ENCODE peak calls at places on chromosomes 11 and 22, in four cellular contexts. X is NCI-H524 treated with DMSO at 0.1 percent for 48 hours; P is activated T-helper 9 cell treated with anti-CD3 and anti-CD28 coated beads, Interleukin-2, amount 50 U/mL, for 16 hours; Z is skeletal muscle cell. A is an unnamed sample.

GRCh38 chr11:28259177-28259843 is 151.1 kb downstream of the METTL15 start:
- DNase-seq in X (no peak), P (no peak), Z (no peak), A (no peak)

GRCh38 chr22:42462016-42462415 is 29.8 kb upstream of the NFAM1 start:
- DNase-seq in X (no peak), P (no peak), Z (no peak), A (no peak)

GRCh38 chr11:61778920-61779650 is 13.3 kb downstream of the TMEM258 start:
- DNase-seq in X (no peak), P (no peak), Z (no peak), A (peak; percentile 60)

GRCh38 chr11:112523477-112523876 is 262.8 kb upstream of the PLET1 start:
- DNase-seq in X (no peak), P (no peak), Z (no peak), A (no peak)

GRCh38 chr11:70630816-70631623 is 232.7 kb downstream of the CTTN start:
- DNase-seq in X (no peak), P (no peak), Z (no peak), A (no peak)

GRCh38 chr11:93743316-93743715 is 1.8 kb downstream of the C11orf54 start:
- DNase-seq in X (no peak), P (no peak), Z (no peak), A (no peak)

GRCh38 chr22:22507743-22508273 is 734 bp downstream of the ZNF280B start:
- DNase-seq in X (no peak), P (no peak), Z (no peak), A (no peak)

GRCh38 chr11:26044389-26044788 is 287.5 kb upstream of the ANO3 start:
- DNase-seq in X (no peak), P (no peak), Z (no peak), A (no peak)

GRCh38 chr11:64971421-64972233 is at the start of gene MAJIN:
- DNase-seq in X (no peak), P (peak; percentile 84), Z (peak; percentile 9), A (peak; percentile 92)

GRCh38 chr22:38973289-38974169 is 8.6 kb upstream of the APOBEC3B start:
- DNase-seq in X (no peak), P (peak; percentile 37), Z (no peak), A (no peak)

GRCh38 chr11:77113382-77114088 is 10.9 kb downstream of the OMP start:
- DNase-seq in X (no peak), P (no peak), Z (no peak), A (no peak)

GRCh38 chr11:130216591-130217132 is 57.1 kb downstream of the ST14 start:
- DNase-seq in X (no peak), P (no peak), Z (no peak), A (no peak)

GRCh38 chr11:23078289-23078971 is 218.2 kb upstream of the CCDC179 start:
- DNase-seq in X (no peak), P (no peak), Z (peak; percentile 37), A (no peak)

GRCh38 chr22:20514658-20515406 is 7.4 kb downstream of the MED15 start:
- DNase-seq in X (no peak), P (no peak), Z (peak; percentile 51), A (no peak)

GRCh38 chr11:106216281-106216680 is 138.8 kb downstream of the AASDHPPT start:
- DNase-seq in X (no peak), P (no peak), Z (no peak), A (no peak)

GRCh38 chr11:32430586-32431357 is 4.6 kb downstream of the WT1 start:
- DNase-seq in X (no peak), P (no peak), Z (no peak), A (no peak)

GRCh38 chr11:14054708-14055107 is 92.2 kb downstream of the SPON1 start:
- DNase-seq in X (no peak), P (no peak), Z (peak; percentile 21), A (peak; percentile 75)

GRCh38 chr11:113167599-113167998 is 146.8 kb upstream of the TTC12 start:
- DNase-seq in X (no peak), P (no peak), Z (no peak), A (no peak)

GRCh38 chr22:46564084-46564714 is 26.8 kb upstream of the CELSR1 start:
- DNase-seq in X (no peak), P (no peak), Z (no peak), A (peak; percentile 78)

GRCh38 chr11:119381186-119381988 is at the start of gene USP2:
- DNase-seq in X (peak; percentile 66), P (peak; percentile 96), Z (peak; percentile 72), A (peak; percentile 97)

GRCh38 chr11:2298795-2299747 is 2.6 kb downstream of the C11orf21 start:
- DNase-seq in X (no peak), P (no peak), Z (no peak), A (no peak)

GRCh38 chr22:30859714-30860095 is 108.9 kb downstream of the MORC2 start:
- DNase-seq in X (no peak), P (no peak), Z (no peak), A (no peak)

GRCh38 chr11:12248330-12248729 is 129.0 kb upstream of the PARVA start:
- DNase-seq in X (no peak), P (no peak), Z (peak; percentile 66), A (peak; percentile 90)

GRCh38 chr11:10302744-10303557 is 1.9 kb upstream of the ADM start:
- DNase-seq in X (no peak), P (peak; percentile 50), Z (no peak), A (peak; percentile 94)

GRCh38 chr11:17907046-17907445 is 105.8 kb downstream of the SERGEF start:
- DNase-seq in X (no peak), P (no peak), Z (no peak), A (no peak)